ENCODE peak calls at places on chromosomes 5 and 9, in five cellular contexts. W is A549, V is cardiac muscle cell, Z is lower leg skin, I is H9. F is an unnamed sample.

GRCh38 chr9:89845321-89845720 is 240.5 kb downstream of the GADD45G start:
- DNase-seq in V (no peak), W (no peak), Z (peak), I (no peak), F (no peak)

GRCh38 chr5:104096451-104096850 is 533.9 kb upstream of the NUDT12 start:
- DNase-seq in I (no peak), W (no peak), Z (no peak), V (no peak), F (no peak)

GRCh38 chr5:155308289-155308688 is 294.7 kb downstream of the KIF4B start:
- DNase-seq in I (no peak), Z (no peak), V (no peak), W (no peak), F (no peak)

GRCh38 chr5:142852361-142852760 is 82.2 kb downstream of the ARHGAP26 start:
- DNase-seq in W (no peak), Z (no peak), I (no peak), V (no peak), F (no peak)

GRCh38 chr5:36369092-36369737 is 67.5 kb upstream of the RANBP3L start:
- DNase-seq in W (no peak), I (no peak), Z (no peak), V (no peak), F (no peak)

GRCh38 chr9:133715866-133716563 is 22.1 kb downstream of the SARDH start:
- DNase-seq in I (peak), V (peak), Z (no peak), W (no peak), F (peak)

GRCh38 chr5:21398511-21398910 is 1410.5 kb upstream of the CDH18 start:
- DNase-seq in W (no peak), Z (no peak), I (no peak), V (peak), F (no peak)

GRCh38 chr5:174419523-174420132 is 304.8 kb upstream of the MSX2 start:
- DNase-seq in I (peak), W (peak), Z (peak), V (peak), F (peak)

GRCh38 chr5:142888469-142889085 is 118.4 kb downstream of the ARHGAP26 start:
- DNase-seq in W (peak), I (no peak), Z (no peak), V (peak), F (peak)

GRCh38 chr9:995776-996175 is 19.3 kb downstream of the DMRT3 start:
- DNase-seq in Z (no peak), I (no peak), W (no peak), V (no peak), F (no peak)

GRCh38 chr9:136059321-136059791 is 35.7 kb downstream of the NACC2 start:
- DNase-seq in W (no peak), Z (no peak), I (no peak), V (no peak), F (no peak)

GRCh38 chr9:33147770-33148169 is 19.4 kb downstream of the B4GALT1 start:
- DNase-seq in V (no peak), I (no peak), Z (no peak), W (no peak), F (no peak)

GRCh38 chr5:172162348-172162747 is 25.7 kb downstream of the STK10 start:
- DNase-seq in W (no peak), I (no peak), Z (no peak), V (no peak), F (no peak)

GRCh38 chr5:147558826-147559225 is 49.0 kb upstream of the DPYSL3 start:
- DNase-seq in W (peak), Z (peak), V (peak), I (peak), F (no peak)
- TF ChIP-seq CTCF in W (peak), Z (no peak), V (peak), I (peak), F (peak)

DNA sequence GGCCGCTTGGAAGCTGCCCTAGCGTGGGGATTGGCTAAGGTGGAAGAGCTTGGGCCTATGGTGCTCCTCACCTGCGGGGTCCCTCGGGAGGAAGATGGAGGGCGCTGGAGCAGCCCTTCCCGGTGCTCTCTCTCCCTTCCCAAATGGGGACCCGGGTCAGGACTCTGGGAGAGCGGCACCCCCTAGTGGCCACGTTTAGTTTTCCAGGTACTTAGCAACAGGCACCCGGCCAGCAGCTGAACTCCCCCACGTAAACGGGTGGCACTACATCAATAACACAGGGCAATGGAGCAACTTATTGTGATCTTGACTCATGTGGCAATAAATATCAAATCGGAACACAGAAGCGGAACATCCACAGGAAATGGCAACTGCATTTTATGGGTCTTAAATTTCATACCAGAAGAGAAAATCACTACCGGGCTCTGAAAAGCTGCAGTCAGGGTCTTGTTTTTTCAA is 316.6 kb downstream of the AGTPBP1 start:
- DNase-seq in I (peak), W (peak), Z (peak), V (peak), F (peak)
- TF ChIP-seq CTCF in I (peak), W (peak), Z (no peak), V (peak), F (peak)

DNA sequence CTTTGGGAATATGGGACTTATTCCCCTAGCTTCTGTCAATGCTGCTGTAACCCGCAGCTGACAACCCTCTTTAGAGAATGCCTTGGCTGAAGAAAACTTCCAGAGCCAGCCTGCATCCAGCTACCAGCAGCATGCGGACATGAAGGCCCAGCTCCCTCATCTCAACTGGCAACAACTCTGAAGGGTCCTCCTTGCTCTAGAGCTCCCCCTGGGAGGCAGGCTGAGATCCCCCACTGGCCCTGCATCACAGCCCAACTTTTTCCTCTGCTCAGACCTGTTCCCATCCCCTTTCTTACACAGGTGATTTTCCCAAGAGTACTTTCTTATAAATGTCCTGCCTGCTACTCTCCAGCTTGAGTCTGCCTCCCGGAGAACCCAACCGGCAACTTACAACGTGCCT is 18.7 kb upstream of the WNT8A start:
- DNase-seq in I (peak), W (no peak), Z (no peak), V (peak), F (no peak)
- TF ChIP-seq CTCF in I (peak), W (peak), Z (no peak), V (peak), F (peak)

GRCh38 chr5:138180183-138180782 is 1.4 kb downstream of the KIF20A start:
- DNase-seq in W (peak), I (no peak), V (peak), Z (no peak), F (peak)
- TF ChIP-seq CTCF in W (peak), I (peak), V (peak), Z (no peak), F (peak)